ENCODE peak calls at places on chromosomes 12 and 14, in four cellular contexts. One of them, this sample, is unnamed.

GRCh38 chr12:32264995-32265394 is 134.4 kb upstream of the FGD4 start:
- DNase-seq in effector memory CD8-positive, alpha-beta T cell: no peak
- DNase-seq in RPMI8226: no peak
- DNase-seq in GM20000: peak; percentile 28
- DNase-seq in this sample: peak; percentile 70

GRCh38 chr14:104937694-104938365 is 13.2 kb downstream of the PLD4 start:
- DNase-seq in effector memory CD8-positive, alpha-beta T cell: no peak
- DNase-seq in RPMI8226: no peak
- DNase-seq in GM20000: no peak
- DNase-seq in this sample: no peak

GRCh38 chr14:106788534-106788933 is 1262.2 kb downstream of the TMEM121 start:
- DNase-seq in effector memory CD8-positive, alpha-beta T cell: no peak
- DNase-seq in RPMI8226: no peak
- DNase-seq in GM20000: no peak
- DNase-seq in this sample: no peak

GRCh38 chr14:21455592-21455911 is 371 bp downstream of the CHD8 start:
- DNase-seq in effector memory CD8-positive, alpha-beta T cell: no peak
- DNase-seq in RPMI8226: no peak
- DNase-seq in GM20000: no peak
- DNase-seq in this sample: no peak

GRCh38 chr12:65434737-65435136 is 156.3 kb downstream of the MSRB3 start:
- DNase-seq in effector memory CD8-positive, alpha-beta T cell: no peak
- DNase-seq in RPMI8226: no peak
- DNase-seq in GM20000: no peak
- DNase-seq in this sample: no peak

GRCh38 chr14:105914738-105915385 is 388.5 kb downstream of the TMEM121 start:
- DNase-seq in effector memory CD8-positive, alpha-beta T cell: no peak
- DNase-seq in RPMI8226: no peak
- DNase-seq in GM20000: no peak
- DNase-seq in this sample: no peak

GRCh38 chr14:21382886-21383847 is 652 bp downstream of the SUPT16H start:
- DNase-seq in effector memory CD8-positive, alpha-beta T cell: peak; percentile 51
- DNase-seq in RPMI8226: peak; percentile 56
- DNase-seq in GM20000: peak; percentile 28
- DNase-seq in this sample: peak; percentile 21

GRCh38 chr14:34722723-34723545 is 8.5 kb upstream of the CFL2 start:
- DNase-seq in effector memory CD8-positive, alpha-beta T cell: peak; percentile 19
- DNase-seq in RPMI8226: peak; percentile 29
- DNase-seq in GM20000: peak; percentile 73
- DNase-seq in this sample: no peak

GRCh38 chr12:29200586-29200985 is 51.5 kb downstream of the FAR2 start:
- DNase-seq in effector memory CD8-positive, alpha-beta T cell: no peak
- DNase-seq in RPMI8226: no peak
- DNase-seq in GM20000: no peak
- DNase-seq in this sample: no peak

GRCh38 chr14:93962701-93963601 is 13.4 kb downstream of the ASB2 start:
- DNase-seq in effector memory CD8-positive, alpha-beta T cell: peak; percentile 55
- DNase-seq in RPMI8226: peak; percentile 81
- DNase-seq in GM20000: peak; percentile 68
- DNase-seq in this sample: peak; percentile 92

GRCh38 chr14:56248442-56248841 is 130.2 kb downstream of the PELI2 start:
- DNase-seq in effector memory CD8-positive, alpha-beta T cell: no peak
- DNase-seq in RPMI8226: no peak
- DNase-seq in GM20000: no peak
- DNase-seq in this sample: no peak

GRCh38 chr12:124075836-124076235 is 102.8 kb downstream of the ZNF664 start:
- DNase-seq in effector memory CD8-positive, alpha-beta T cell: no peak
- DNase-seq in RPMI8226: no peak
- DNase-seq in GM20000: no peak
- DNase-seq in this sample: no peak

GRCh38 chr12:51443573-51443972 is 18.9 kb downstream of the SLC4A8 start:
- DNase-seq in effector memory CD8-positive, alpha-beta T cell: no peak
- DNase-seq in RPMI8226: no peak
- DNase-seq in GM20000: no peak
- DNase-seq in this sample: no peak

GRCh38 chr12:47686645-47687240 is 19.1 kb downstream of the RPAP3 start:
- DNase-seq in effector memory CD8-positive, alpha-beta T cell: no peak
- DNase-seq in RPMI8226: peak; percentile 28
- DNase-seq in GM20000: peak; percentile 30
- DNase-seq in this sample: no peak

GRCh38 chr14:49512147-49512551 is 74.0 kb downstream of the RPS29 start:
- DNase-seq in effector memory CD8-positive, alpha-beta T cell: no peak
- DNase-seq in RPMI8226: no peak
- DNase-seq in GM20000: no peak
- DNase-seq in this sample: no peak

GRCh38 chr12:114407034-114407420 is 1.1 kb upstream of the TBX5 start:
- DNase-seq in effector memory CD8-positive, alpha-beta T cell: no peak
- DNase-seq in RPMI8226: no peak
- DNase-seq in GM20000: peak; percentile 23
- DNase-seq in this sample: no peak

GRCh38 chr12:1695836-1696670 is 5.2 kb downstream of the ADIPOR2 start:
- DNase-seq in effector memory CD8-positive, alpha-beta T cell: no peak
- DNase-seq in RPMI8226: no peak
- DNase-seq in GM20000: no peak
- DNase-seq in this sample: no peak

GRCh38 chr12:84408936-84409335 is 503.7 kb downstream of the SLC6A15 start:
- DNase-seq in effector memory CD8-positive, alpha-beta T cell: no peak
- DNase-seq in RPMI8226: no peak
- DNase-seq in GM20000: no peak
- DNase-seq in this sample: no peak

GRCh38 chr12:19744760-19745218 is 305.5 kb downstream of the AEBP2 start:
- DNase-seq in effector memory CD8-positive, alpha-beta T cell: no peak
- DNase-seq in RPMI8226: no peak
- DNase-seq in GM20000: no peak
- DNase-seq in this sample: no peak

GRCh38 chr12:121512561-121512960 is 68.3 kb downstream of the KDM2B start:
- DNase-seq in effector memory CD8-positive, alpha-beta T cell: no peak
- DNase-seq in RPMI8226: no peak
- DNase-seq in GM20000: no peak
- DNase-seq in this sample: no peak

GRCh38 chr12:124812972-124813371 is 50.7 kb downstream of the SCARB1 start:
- DNase-seq in effector memory CD8-positive, alpha-beta T cell: no peak
- DNase-seq in RPMI8226: no peak
- DNase-seq in GM20000: no peak
- DNase-seq in this sample: no peak

GRCh38 chr12:104319918-104320626 is 16.5 kb downstream of the EID3 start:
- DNase-seq in effector memory CD8-positive, alpha-beta T cell: no peak
- DNase-seq in RPMI8226: no peak
- DNase-seq in GM20000: no peak
- DNase-seq in this sample: no peak

GRCh38 chr12:41585784-41586183 is 397.7 kb downstream of the PDZRN4 start:
- DNase-seq in effector memory CD8-positive, alpha-beta T cell: no peak
- DNase-seq in RPMI8226: no peak
- DNase-seq in GM20000: no peak
- DNase-seq in this sample: no peak

GRCh38 chr12:91931110-91931509 is 214.5 kb downstream of the BTG1 start:
- DNase-seq in effector memory CD8-positive, alpha-beta T cell: no peak
- DNase-seq in RPMI8226: no peak
- DNase-seq in GM20000: no peak
- DNase-seq in this sample: no peak

GRCh38 chr14:94395900-94396574 is 7.6 kb upstream of the SERPINA1 start:
- DNase-seq in effector memory CD8-positive, alpha-beta T cell: no peak
- DNase-seq in RPMI8226: no peak
- DNase-seq in GM20000: no peak
- DNase-seq in this sample: no peak

GRCh38 chr12:84056-84455 is 17.5 kb downstream of the IQSEC3 start:
- DNase-seq in effector memory CD8-positive, alpha-beta T cell: no peak
- DNase-seq in RPMI8226: no peak
- DNase-seq in GM20000: no peak
- DNase-seq in this sample: no peak

GRCh38 chr12:72511906-72512305 is 239.7 kb downstream of the TRHDE start:
- DNase-seq in effector memory CD8-positive, alpha-beta T cell: no peak
- DNase-seq in RPMI8226: no peak
- DNase-seq in GM20000: no peak
- DNase-seq in this sample: no peak

GRCh38 chr12:49098035-49098451 is 3.4 kb upstream of the DHH start:
- DNase-seq in effector memory CD8-positive, alpha-beta T cell: peak; percentile 59
- DNase-seq in RPMI8226: peak; percentile 59
- DNase-seq in GM20000: peak; percentile 76
- DNase-seq in this sample: no peak

GRCh38 chr14:51576112-51576420 is 75.6 kb upstream of the FRMD6 start:
- DNase-seq in effector memory CD8-positive, alpha-beta T cell: no peak
- DNase-seq in RPMI8226: no peak
- DNase-seq in GM20000: no peak
- DNase-seq in this sample: no peak

GRCh38 chr14:29763342-29763858 is 164.2 kb downstream of the PRKD1 start:
- DNase-seq in effector memory CD8-positive, alpha-beta T cell: no peak
- DNase-seq in RPMI8226: no peak
- DNase-seq in GM20000: no peak
- DNase-seq in this sample: no peak

GRCh38 chr12:5220835-5221234 is 177.2 kb downstream of the KCNA5 start:
- DNase-seq in effector memory CD8-positive, alpha-beta T cell: no peak
- DNase-seq in RPMI8226: peak; percentile 15
- DNase-seq in GM20000: no peak
- DNase-seq in this sample: no peak

This sample was measured in GM12864.